ENCODE peak calls at places on chromosomes 2 and 18, in four cellular contexts. P is GM23338, J is mammary epithelial cell, S is IMR-90. V is an unnamed sample.

GRCh38 chr2:3418766-3419165 is 39.3 kb downstream of the TRAPPC12 start:
- DNase-seq in P (no peak), J (no peak), S (no peak), V (no peak)

GRCh38 chr2:144776766-144777165 is 256.8 kb upstream of the ZEB2 start:
- DNase-seq in P (no peak), J (no peak), S (peak; percentile 40), V (no peak)

GRCh38 chr2:222835142-222835822 is 25.6 kb upstream of the ACSL3 start:
- DNase-seq in P (no peak), J (peak; percentile 62), S (no peak), V (no peak)

GRCh38 chr18:59851784-59852399 is 47.9 kb upstream of the PMAIP1 start:
- DNase-seq in P (no peak), J (no peak), S (no peak), V (no peak)

GRCh38 chr2:157004789-157005188 is 252.7 kb upstream of the GALNT5 start:
- DNase-seq in P (no peak), J (no peak), S (no peak), V (no peak)

GRCh38 chr2:134086594-134087219 is 167.2 kb upstream of the MGAT5 start:
- DNase-seq in P (no peak), J (no peak), S (no peak), V (no peak)

GRCh38 chr2:205763708-205764501 is 81.6 kb downstream of the NRP2 start:
- DNase-seq in P (peak; percentile 92), J (no peak), S (peak; percentile 63), V (no peak)

GRCh38 chr2:60492550-60492949 is 60.9 kb downstream of the BCL11A start:
- DNase-seq in P (no peak), J (no peak), S (no peak), V (no peak)

GRCh38 chr2:47056374-47056773 is 98.7 kb downstream of the STPG4 start:
- DNase-seq in P (no peak), J (no peak), S (peak; percentile 78), V (no peak)

GRCh38 chr2:228728961-228729360 is 542.1 kb downstream of the PID1 start:
- DNase-seq in P (peak; percentile 35), J (no peak), S (no peak), V (no peak)

GRCh38 chr2:99066075-99066557 is 75.4 kb upstream of the C2orf15 start:
- DNase-seq in P (peak; percentile 62), J (peak; percentile 49), S (peak; percentile 38), V (no peak)

GRCh38 chr18:7317804-7318231 is 86.9 kb downstream of the LRRC30 start:
- DNase-seq in P (no peak), J (peak; percentile 88), S (no peak), V (no peak)

GRCh38 chr2:42060718-42061619 is 13.1 kb downstream of the PKDCC start:
- DNase-seq in P (no peak), J (no peak), S (peak; percentile 31), V (peak; percentile 48)

GRCh38 chr2:181836583-181836982 is 54.9 kb upstream of the ITPRID2 start:
- DNase-seq in P (no peak), J (no peak), S (no peak), V (no peak)

GRCh38 chr2:214277880-214278279 is 133.0 kb upstream of the VWC2L start:
- DNase-seq in P (no peak), J (no peak), S (no peak), V (no peak)

GRCh38 chr2:48651127-48651526 is 33.5 kb downstream of the GTF2A1L start:
- DNase-seq in P (no peak), J (no peak), S (peak; percentile 76), V (no peak)

GRCh38 chr18:75211721-75212625 is 1.4 kb downstream of the TSHZ1 start:
- DNase-seq in P (peak; percentile 80), J (peak; percentile 20), S (peak; percentile 19), V (no peak)

GRCh38 chr2:205914198-205914597 is 171.8 kb downstream of the INO80D start:
- DNase-seq in P (no peak), J (no peak), S (no peak), V (no peak)

GRCh38 chr2:6665093-6665721 is 200.5 kb downstream of the CMPK2 start:
- DNase-seq in P (no peak), J (no peak), S (no peak), V (no peak)

GRCh38 chr2:62412347-62412742 is 93.7 kb downstream of the TMEM17 start:
- DNase-seq in P (no peak), J (peak; percentile 65), S (peak; percentile 7), V (no peak)

GRCh38 chr18:77967071-77967470 is 717.4 kb downstream of the GALR1 start:
- DNase-seq in P (no peak), J (no peak), S (no peak), V (no peak)

GRCh38 chr2:240236217-240237111 is 96.0 kb upstream of the OTOS start:
- DNase-seq in P (no peak), J (no peak), S (no peak), V (peak; percentile 41)

GRCh38 chr18:9792565-9793226 is 84.6 kb downstream of the RAB31 start:
- DNase-seq in P (peak; percentile 76), J (no peak), S (no peak), V (peak; percentile 62)

GRCh38 chr2:40341198-40341597 is 110.7 kb downstream of the SLC8A1 start:
- DNase-seq in P (no peak), J (no peak), S (peak; percentile 59), V (no peak)

GRCh38 chr18:76668546-76668945 is 153.8 kb upstream of the ZNF236 start:
- DNase-seq in P (no peak), J (no peak), S (no peak), V (no peak)

GRCh38 chr18:21841570-21841969 is 101.0 kb downstream of the MIB1 start:
- DNase-seq in P (no peak), J (no peak), S (no peak), V (no peak)

GRCh38 chr2:15939854-15940660 is at the start of gene MYCN:
- DNase-seq in P (peak; percentile 97), J (peak; percentile 76), S (no peak), V (no peak)

GRCh38 chr18:77059294-77059916 is 73.2 kb downstream of the MBP start:
- DNase-seq in P (peak; percentile 82), J (peak; percentile 33), S (peak; percentile 76), V (no peak)

GRCh38 chr2:134392689-134393476 is 139.0 kb downstream of the MGAT5 start:
- DNase-seq in P (peak; percentile 24), J (no peak), S (peak; percentile 40), V (no peak)

GRCh38 chr2:41602351-41602750 is 445.5 kb upstream of the PKDCC start:
- DNase-seq in P (no peak), J (no peak), S (no peak), V (no peak)

GRCh38 chr2:158728422-158728821 is 66.7 kb upstream of the DAPL1 start:
- DNase-seq in P (no peak), J (no peak), S (no peak), V (no peak)

GRCh38 chr2:15773846-15774245 is 166.5 kb upstream of the MYCN start:
- DNase-seq in P (no peak), J (no peak), S (no peak), V (no peak)

GRCh38 chr2:26000561-26001211 is 18.4 kb upstream of the KIF3C start:
- DNase-seq in P (no peak), J (peak; percentile 62), S (no peak), V (peak; percentile 66)

GRCh38 chr2:529425-529824 is 147.8 kb downstream of the TMEM18 start:
- DNase-seq in P (peak; percentile 68), J (no peak), S (peak; percentile 1), V (no peak)

GRCh38 chr2:160703648-160704585 is 210.3 kb upstream of the RBMS1 start:
- DNase-seq in P (peak; percentile 63), J (no peak), S (no peak), V (peak; percentile 84)

DNA sequence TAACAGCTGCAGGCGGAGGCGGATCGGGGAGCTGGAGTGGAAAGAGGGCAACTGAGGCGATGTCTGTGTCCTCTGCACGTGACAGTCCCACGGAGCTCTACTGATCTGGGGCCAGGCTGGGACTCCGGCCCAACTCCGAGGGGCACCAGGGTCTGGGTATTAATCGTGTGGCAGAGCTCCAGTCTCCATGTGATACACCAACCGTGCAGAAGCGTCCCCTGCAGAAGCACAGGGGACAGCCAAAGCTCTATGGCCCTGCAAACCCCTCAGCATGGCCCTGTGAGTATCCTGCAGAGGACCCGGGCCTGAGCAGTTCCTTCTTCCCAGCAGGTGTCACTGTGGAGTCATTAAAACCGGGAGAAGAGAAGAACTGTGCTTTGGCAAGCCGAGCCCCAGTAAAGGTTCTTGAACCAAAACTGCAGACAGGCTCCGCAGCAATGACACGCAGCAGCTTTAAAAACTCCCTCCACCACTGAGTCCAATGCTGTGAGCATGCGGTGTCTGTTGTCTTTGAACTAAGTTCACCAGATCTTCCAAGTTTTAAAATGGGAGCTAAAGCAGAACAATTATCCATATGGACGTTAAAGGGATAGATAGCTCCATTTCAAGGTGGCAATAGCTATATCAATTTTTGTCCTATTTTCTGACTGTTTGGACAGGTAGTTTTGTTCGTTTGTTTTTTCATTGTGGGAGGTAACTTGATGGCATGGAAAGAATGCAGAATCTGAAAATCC is 79.4 kb downstream of the TMEM182 start:
- DNase-seq in P (peak; percentile 90), J (peak; percentile 25), S (peak; percentile 35), V (no peak)
- TF ChIP-seq CTCF in P (peak; percentile 68), J (peak; percentile 65), S (peak; percentile 45), V (peak; percentile 61)

GRCh38 chr2:52818958-52819357 is 948.6 kb upstream of the CHAC2 start:
- DNase-seq in P (no peak), J (no peak), S (no peak), V (no peak)

DNA sequence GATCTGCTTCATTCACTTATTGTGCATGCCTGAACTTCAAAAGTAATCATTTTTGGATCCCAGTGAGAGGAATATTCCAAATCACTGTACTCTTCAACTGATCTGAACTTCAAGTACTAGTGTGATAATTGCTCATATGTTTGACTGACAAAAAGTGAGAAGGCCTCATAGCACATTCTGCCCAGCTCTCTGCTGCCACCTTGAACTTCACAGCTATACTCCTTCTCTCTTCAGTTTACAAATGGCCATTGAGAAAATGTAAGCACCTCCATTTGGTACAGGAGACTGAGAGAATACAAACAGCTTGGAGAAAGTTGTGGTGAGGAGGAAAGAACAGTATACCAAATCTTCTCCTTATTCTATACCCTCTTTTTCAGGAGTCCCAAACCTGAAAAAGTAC is 946.0 kb upstream of the CHAC2 start:
- DNase-seq in P (peak; percentile 23), J (peak; percentile 9), S (peak; percentile 3), V (no peak)
- TF ChIP-seq CTCF in P (peak; percentile 36), J (peak; percentile 36), S (no peak), V (no peak)

GRCh38 chr2:101387151-101387807 is at the start of gene CREG2:
- DNase-seq in P (peak; percentile 85), J (peak; percentile 55), S (peak; percentile 55), V (peak; percentile 58)
- TF ChIP-seq CTCF in P (peak; percentile 42), J (peak; percentile 63), S (peak; percentile 61), V (peak; percentile 68)

DNA sequence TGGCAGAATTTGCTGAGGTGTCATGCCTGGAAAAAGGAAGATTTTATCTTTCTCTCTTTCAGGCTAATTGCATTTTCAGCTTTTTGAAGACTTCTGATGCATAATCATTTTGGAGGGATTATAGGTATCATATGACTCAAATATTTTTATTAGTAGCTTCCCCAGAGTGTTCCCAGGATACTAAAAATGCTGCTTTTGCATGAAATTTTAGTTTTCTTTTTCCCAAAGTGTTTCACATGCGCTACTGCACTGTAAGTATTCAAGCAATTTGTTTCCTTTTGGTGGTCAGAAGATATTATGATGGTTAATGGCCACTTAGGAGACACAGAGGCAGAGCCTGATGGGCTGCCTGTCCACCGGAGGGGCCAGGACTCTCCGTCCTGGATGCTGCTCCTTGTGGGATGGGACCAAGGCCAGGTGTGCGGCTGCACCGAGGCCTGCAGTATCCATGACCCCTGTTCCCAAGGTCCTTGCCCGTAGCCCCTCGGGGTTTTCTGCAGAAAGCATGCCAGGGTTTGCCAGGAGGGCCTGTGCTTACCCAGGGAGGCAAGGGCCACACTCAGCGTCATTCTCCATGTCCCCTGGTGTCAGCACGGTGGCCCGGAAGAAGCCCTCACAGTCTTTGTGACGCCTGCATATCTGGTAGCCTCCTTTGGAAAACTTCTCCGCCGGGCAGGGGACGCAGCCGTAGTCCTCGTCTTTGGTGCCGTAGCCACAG is 60.2 kb downstream of the EDAR start:
- DNase-seq in P (no peak), J (no peak), S (no peak), V (peak; percentile 36)
- TF ChIP-seq CTCF in P (no peak), J (no peak), S (no peak), V (peak; percentile 33)